ENCODE peak calls at places on chromosomes 16 and 17, in six cellular contexts. Z is IMR-90, D is mesenchymal stem cell, P is mesendoderm, X is neuronal stem cell, O is H1. Y is an unnamed sample.

GRCh38 chr16:21574372-21574771 is 25.0 kb upstream of the METTL9 start:
- DNase-seq in Z (no peak), D (no peak), P (no peak), X (no peak), O (no peak), Y (no peak)

GRCh38 chr16:11833951-11834695 is 17.2 kb downstream of the RSL1D1 start:
- DNase-seq in Z (peak; percentile 90), D (peak; percentile 83), P (no peak), X (no peak), O (no peak), Y (peak; percentile 92)

GRCh38 chr16:71421911-71422310 is 19.9 kb downstream of the TLE7 start:
- DNase-seq in Z (no peak), D (no peak), P (peak; percentile 75), X (no peak), O (no peak), Y (peak; percentile 56)

GRCh38 chr16:74817851-74818250 is 43.2 kb upstream of the FA2H start:
- DNase-seq in Z (no peak), D (no peak), P (peak; percentile 52), X (no peak), O (no peak), Y (no peak)

GRCh38 chr16:88298882-88299745 is 83.6 kb upstream of the ZNF469 start:
- DNase-seq in Z (peak; percentile 68), D (peak; percentile 41), P (no peak), X (no peak), O (no peak), Y (no peak)

GRCh38 chr17:72927760-72928159 is 164.7 kb downstream of the SLC39A11 start:
- DNase-seq in Z (no peak), D (no peak), P (no peak), X (no peak), O (no peak), Y (no peak)

GRCh38 chr16:86604436-86605220 is 26.3 kb downstream of the FOXL1 start:
- DNase-seq in Z (no peak), D (no peak), P (no peak), X (no peak), O (no peak), Y (no peak)

GRCh38 chr16:21156767-21157467 is 1.6 kb upstream of the LDAF1 start:
- DNase-seq in Z (peak; percentile 83), D (peak; percentile 83), P (peak; percentile 89), X (peak; percentile 59), O (no peak), Y (peak; percentile 78)

GRCh38 chr17:49640556-49640955 is 37.3 kb downstream of the SPOP start:
- DNase-seq in Z (no peak), D (no peak), P (no peak), X (no peak), O (no peak), Y (no peak)
- H3K23ac ChIP-seq in Z (no peak overlapping the region), D (no peak overlapping the region), P (no peak overlapping the region), X (no peak overlapping the region), O (no peak overlapping the region), Y (no peak overlapping the region)

DNA sequence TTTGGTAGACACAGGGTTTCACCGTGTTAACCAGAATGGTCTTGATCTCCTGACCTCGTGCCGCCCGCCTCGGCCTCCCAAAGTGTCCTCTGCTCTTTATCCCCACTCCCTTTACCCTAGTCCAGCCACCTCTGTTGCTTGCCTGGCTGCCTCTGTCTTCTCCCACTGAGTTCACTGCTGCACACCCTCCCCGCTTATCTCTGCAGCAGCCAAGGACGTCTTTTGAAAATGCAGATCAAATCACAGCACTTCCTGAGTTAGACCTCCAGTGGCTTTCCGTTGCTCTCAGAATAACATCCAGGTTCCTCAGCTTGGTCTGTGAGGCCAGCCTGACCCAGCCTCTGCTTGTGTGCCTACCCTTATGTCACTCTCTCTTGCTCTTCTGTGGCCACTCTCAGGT is 5.4 kb downstream of the METTL22 start:
- DNase-seq in Z (no peak), D (no peak), P (no peak), X (no peak), O (no peak), Y (no peak)
- H3K36me3 ChIP-seq in Z (peaks cover 58% of the 10 kb centered on the region), D (peaks cover 77% of the 10 kb centered on the region), P (peaks cover 13% of the 10 kb centered on the region), X (peaks cover 44% of the 10 kb centered on the region), O (peaks cover 54% of the 10 kb centered on the region), Y (peaks cover 58% of the 10 kb centered on the region)

DNA sequence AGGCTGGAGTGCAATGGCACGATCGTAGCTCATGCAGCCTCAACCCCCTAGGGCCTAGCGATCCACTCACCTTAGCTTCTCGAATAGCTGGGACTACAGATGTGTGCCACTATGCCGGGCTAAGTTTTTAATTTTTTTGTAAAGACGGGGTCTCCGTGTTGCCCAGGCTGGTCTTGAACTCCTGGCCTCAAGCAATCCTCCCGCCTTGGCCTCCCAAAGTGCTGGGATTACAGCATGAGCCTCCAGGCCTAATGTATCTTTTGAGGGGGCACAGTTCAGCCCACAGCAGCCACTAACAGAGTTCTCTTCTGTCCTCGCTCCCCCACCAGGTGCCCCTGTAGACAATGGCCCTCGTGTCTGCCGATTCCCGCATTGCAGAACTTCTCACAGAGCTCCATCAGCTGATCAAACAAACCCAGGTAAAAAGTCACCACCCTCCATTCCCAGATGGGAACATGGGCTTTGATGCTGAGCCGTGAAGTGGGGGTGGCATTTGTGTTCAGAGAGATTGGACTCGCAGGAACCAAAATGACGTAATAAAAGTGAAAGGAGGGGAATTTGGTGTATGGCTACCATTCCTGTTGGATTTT is 16.0 kb downstream of the SULT1A2 start:
- DNase-seq in Z (no peak), D (no peak), P (no peak), X (no peak), O (no peak), Y (no peak)
- H3K4ac ChIP-seq in Z (no peak overlapping the region), D (no peak overlapping the region), P (no peak overlapping the region), X (no peak overlapping the region), O (no peak overlapping the region), Y (no peak overlapping the region)

GRCh38 chr17:5488752-5489151 is 2.4 kb downstream of the MIS12 start:
- DNase-seq in Z (no peak), D (no peak), P (no peak), X (no peak), O (no peak), Y (no peak)

GRCh38 chr17:5481451-5481850 is 4.5 kb downstream of the DERL2 start:
- DNase-seq in Z (no peak), D (no peak), P (no peak), X (no peak), O (no peak), Y (peak; percentile 75)

GRCh38 chr17:5485270-5486205 is at the start of gene DERL2:
- DNase-seq in Z (peak; percentile 44), D (no peak), P (peak; percentile 77), X (peak; percentile 52), O (no peak), Y (peak; percentile 21)

DNA sequence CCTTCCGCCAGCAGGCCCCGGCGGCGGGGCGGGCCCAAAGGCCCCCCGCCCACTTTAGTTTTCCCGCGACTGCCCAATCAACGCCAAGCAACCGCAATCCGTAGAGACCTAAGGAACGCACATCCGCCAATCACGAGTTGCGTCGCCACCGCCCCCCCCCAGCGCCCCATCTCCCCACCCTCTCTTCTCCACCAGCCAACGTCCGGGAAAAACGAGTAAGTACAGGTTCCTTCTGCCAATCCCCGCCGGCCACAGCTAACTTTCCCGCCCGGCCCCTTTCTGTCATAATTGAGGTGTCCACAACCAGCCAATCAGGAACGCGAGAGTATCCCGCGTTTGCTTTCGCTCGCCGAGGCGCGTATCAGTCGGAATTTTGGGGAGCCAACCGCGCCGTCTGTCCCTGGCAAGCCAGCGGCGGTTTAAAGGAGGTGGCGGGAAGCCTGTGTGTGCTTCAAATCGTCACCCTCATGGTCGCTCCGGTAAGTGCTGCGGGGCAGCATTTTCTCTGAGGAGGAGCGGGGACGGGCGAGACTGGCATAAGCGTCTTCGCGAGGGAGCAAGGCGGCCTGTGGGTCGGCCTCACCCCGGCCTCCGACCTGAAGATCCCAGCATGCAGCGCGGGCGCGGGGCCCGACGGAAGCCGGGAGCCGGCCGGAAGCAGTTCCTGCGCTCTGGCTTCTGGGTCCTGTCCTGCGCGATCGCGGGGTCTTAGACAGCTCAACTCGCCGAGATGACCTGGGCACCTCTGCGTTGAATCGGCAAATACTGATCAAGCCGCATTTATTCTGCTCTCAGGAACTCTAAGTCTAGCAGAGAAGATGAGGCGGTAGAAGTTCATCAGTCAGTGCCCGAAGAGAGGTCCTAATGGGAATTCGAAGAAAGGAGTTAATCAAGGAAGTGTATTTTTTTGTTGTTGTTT is at the start of gene MIS12:
- DNase-seq in Z (peak; percentile 98), D (peak; percentile 100), P (peak; percentile 100), X (peak; percentile 98), O (peak; percentile 94), Y (peak; percentile 98)
- H3K23ac ChIP-seq in Z (peak within 1 kb of the TSS; percentile 97), D (peak within 1 kb of the TSS; percentile 75), P (peak within 1 kb of the TSS; percentile 33), X (peak within 1 kb of the TSS; percentile 94), O (no peak within 1 kb of the TSS), Y (no peak within 1 kb of the TSS)

DNA sequence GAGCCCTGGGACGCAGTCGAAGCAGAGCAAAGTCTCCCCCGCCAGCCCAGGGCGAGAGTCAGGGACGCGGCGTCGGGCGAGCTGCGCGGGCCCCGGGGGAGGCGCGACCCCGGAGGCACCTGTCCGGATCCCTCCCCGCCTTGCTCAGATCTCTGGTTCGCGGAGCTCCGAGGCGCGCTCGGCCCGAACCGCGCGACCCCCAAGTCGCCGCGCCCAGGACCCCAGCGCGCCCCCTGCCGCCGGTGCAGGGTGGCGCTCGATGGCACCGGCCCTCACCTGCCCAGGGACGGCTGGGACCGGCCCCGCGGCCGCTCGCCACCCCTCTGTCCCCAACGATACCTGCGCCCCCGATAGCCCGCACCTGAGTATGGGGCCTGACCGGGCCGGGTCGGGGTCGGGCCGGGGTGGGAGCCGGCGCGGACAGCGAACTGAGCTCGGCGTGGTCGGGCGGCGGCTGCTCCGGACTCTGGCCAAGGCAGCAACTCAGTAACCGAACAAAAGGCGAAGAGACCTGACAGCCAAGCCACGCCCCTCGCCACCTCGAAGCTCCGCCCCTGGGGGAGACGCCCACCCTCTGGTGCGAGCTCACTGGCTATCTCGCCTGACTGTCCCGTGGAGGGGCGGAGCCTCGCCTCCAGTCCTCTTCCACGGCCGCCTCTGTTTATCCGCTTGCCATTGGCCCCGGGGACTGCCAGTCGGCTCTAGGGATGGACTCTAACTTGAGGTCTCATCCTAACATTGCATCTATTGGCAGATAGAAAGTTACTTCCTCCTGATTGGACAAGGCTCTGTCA is at the start of gene JUP:
- DNase-seq in Z (peak; percentile 99), D (peak; percentile 100), P (peak; percentile 100), X (peak; percentile 99), O (peak; percentile 100), Y (peak; percentile 100)
- H3K36me3 ChIP-seq in Z (peaks cover 2% of the 10 kb centered on the region), D (no peaks in the 10 kb centered on the region), P (no peaks in the 10 kb centered on the region), X (no peaks in the 10 kb centered on the region), O (no peaks in the 10 kb centered on the region), Y (peaks cover 13% of the 10 kb centered on the region)

Y was measured in trophoblast cell.